ENCODE peak calls at places on chromosomes 1 and 21, in six cellular contexts. M is stomach, L is endothelial cell, Q is glutamatergic neuron, X is WTC11, Y is cardiac fibroblast. D is an unnamed sample.

GRCh38 chr1:198206292-198206691 is 49.5 kb downstream of the NEK7 start:
- DNase-seq in X (no peak), L (no peak), Y (no peak), Q (no peak), M (no peak), D (no peak)

GRCh38 chr1:52400131-52400530 is 4.1 kb downstream of the ORC1 start:
- DNase-seq in L (no peak), X (no peak), Q (no peak), Y (no peak), M (no peak), D (no peak)

GRCh38 chr1:227038401-227038800 is 98.3 kb downstream of the COQ8A start:
- DNase-seq in Y (peak), Q (no peak), M (no peak), L (no peak), X (no peak), D (no peak)

GRCh38 chr1:153363641-153364040 is 6.0 kb downstream of the S100A9 start:
- DNase-seq in L (no peak), Y (no peak), Q (no peak), M (no peak), X (no peak), D (no peak)

GRCh38 chr1:34199927-34200326 is 23.2 kb downstream of the C1orf94 start:
- DNase-seq in L (no peak), M (no peak), Q (no peak), Y (no peak), X (no peak), D (no peak)

GRCh38 chr1:151968058-151968457 is 25.6 kb downstream of the S100A10 start:
- DNase-seq in L (no peak), Q (no peak), Y (peak), X (peak), M (peak), D (no peak)

GRCh38 chr1:226549937-226550670 is 1.5 kb downstream of the STUM start:
- DNase-seq in L (peak), Q (peak), X (peak), Y (peak), M (peak), D (peak)

GRCh38 chr21:42165901-42166300 is 53.0 kb upstream of the ABCG1 start:
- DNase-seq in Q (no peak), M (peak), Y (no peak), L (no peak), X (no peak), D (no peak)

GRCh38 chr1:28983509-28984310 is 69.3 kb downstream of the EPB41 start:
- DNase-seq in X (peak), Y (no peak), M (peak), L (no peak), Q (peak), D (peak)

GRCh38 chr1:193971595-193971994 is 785.2 kb upstream of the B3GALT2 start:
- DNase-seq in Y (peak), Q (no peak), L (no peak), X (no peak), M (no peak), D (no peak)

GRCh38 chr1:18917071-18917799 is 14.9 kb upstream of the ALDH4A1 start:
- DNase-seq in X (no peak), Y (no peak), L (no peak), Q (no peak), M (no peak), D (no peak)

GRCh38 chr1:18954270-18955071 is 2.0 kb downstream of the IFFO2 start:
- DNase-seq in Q (no peak), M (no peak), Y (peak), L (peak), X (no peak), D (no peak)

GRCh38 chr21:36572091-36572490 is 92.2 kb upstream of the CLDN14 start:
- DNase-seq in M (no peak), L (no peak), Q (no peak), Y (no peak), X (no peak), D (no peak)

GRCh38 chr1:167631386-167631941 is 1.4 kb downstream of the RCSD1 start:
- DNase-seq in L (no peak), X (no peak), M (no peak), Y (no peak), Q (no peak), D (no peak)

GRCh38 chr1:155657463-155657862 is 31.1 kb downstream of the YY1AP1 start:
- DNase-seq in M (no peak), L (no peak), X (no peak), Q (no peak), Y (no peak), D (no peak)

GRCh38 chr1:112325504-112325903 is 70.5 kb upstream of the CTTNBP2NL start:
- DNase-seq in Y (no peak), M (no peak), X (peak), L (no peak), Q (peak), D (no peak)

DNA sequence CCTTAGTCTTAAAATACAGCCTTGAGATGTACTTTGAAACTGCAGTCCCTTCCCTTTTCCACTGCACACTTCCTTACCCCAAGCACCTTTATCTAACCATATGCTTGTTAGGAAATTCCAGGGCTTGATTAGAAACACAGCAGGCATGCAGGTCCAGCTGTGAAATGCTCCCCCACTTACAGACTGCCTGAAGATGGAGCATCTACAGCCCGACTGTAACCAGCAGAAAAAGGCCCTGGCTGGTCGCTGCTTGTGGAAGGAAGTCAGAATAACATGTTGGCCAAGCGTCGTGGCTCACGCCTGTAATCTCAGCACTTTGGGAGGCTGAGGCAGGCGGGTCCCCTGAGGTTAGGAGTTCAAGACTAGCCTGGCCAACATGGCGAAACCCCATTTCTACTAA is 37.2 kb downstream of the VN1R5 start:
- DNase-seq in L (no peak), X (no peak), Q (no peak), M (no peak), Y (peak), D (no peak)
- TF ChIP-seq CTCF in L (no peak), X (no peak), Q (no peak), M (no peak), Y (no peak), D (no peak)

GRCh38 chr1:15408890-15409399 is 743 bp upstream of the EFHD2 start:
- DNase-seq in Q (no peak), X (no peak), L (no peak), M (no peak), Y (no peak), D (no peak)

GRCh38 chr1:15410884-15411245 is 1.2 kb downstream of the EFHD2 start:
- DNase-seq in X (no peak), Y (no peak), L (no peak), Q (no peak), M (no peak), D (no peak)

GRCh38 chr1:15407579-15407978 is 2.1 kb upstream of the EFHD2 start:
- DNase-seq in M (no peak), L (no peak), X (no peak), Y (no peak), Q (no peak), D (no peak)

GRCh38 chr1:15410223-15410883 is 665 bp downstream of the EFHD2 start:
- DNase-seq in Y (no peak), X (no peak), L (no peak), Q (no peak), M (no peak), D (no peak)

DNA sequence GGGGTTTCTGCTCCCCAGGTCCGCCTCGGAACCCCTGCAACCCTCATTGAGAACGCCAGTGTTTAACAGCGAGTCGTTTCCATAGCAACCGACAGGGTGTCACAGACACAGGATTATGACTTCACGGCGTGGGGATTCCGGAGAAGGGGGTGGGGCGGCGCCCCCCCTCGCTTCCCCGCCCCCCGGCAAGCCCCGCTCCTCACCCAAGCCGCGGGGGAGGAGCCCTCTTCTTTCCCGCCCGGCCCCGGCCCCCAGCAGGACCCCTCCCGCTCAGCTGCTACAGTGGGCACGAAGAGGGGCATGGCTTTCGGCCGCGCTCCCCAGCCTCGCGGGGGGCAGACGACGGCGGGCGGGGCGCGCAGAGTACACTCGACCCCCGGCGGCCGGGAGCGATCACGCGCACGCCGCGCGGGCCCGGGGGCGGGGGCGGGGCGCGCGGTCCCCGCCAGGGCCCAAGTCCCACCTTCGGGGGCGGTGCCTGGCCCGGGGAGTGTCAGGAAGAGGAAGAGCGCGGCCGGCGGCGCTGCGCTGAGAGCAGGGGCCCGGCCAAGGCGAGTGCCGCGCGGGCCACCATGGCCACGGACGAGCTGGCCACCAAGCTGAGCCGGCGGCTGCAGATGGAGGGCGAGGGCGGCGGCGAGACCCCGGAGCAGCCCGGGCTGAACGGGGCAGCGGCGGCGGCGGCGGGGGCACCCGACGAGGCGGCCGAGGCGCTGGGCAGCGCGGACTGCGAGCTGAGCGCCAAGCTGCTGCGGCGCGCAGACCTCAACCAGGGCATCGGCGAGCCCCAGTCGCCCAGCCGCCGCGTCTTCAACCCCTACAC is at the start of gene EFHD2:
- DNase-seq in Q (peak), Y (peak), X (peak), L (peak), M (peak), D (peak)
- TF ChIP-seq CTCF in Q (no peak), Y (no peak), X (no peak), L (no peak), M (no peak), D (no peak)

GRCh38 chr1:211520641-211521040 is 28.7 kb upstream of the RD3 start:
- DNase-seq in L (no peak), Q (no peak), Y (peak), M (no peak), X (peak), D (no peak)
- TF ChIP-seq CTCF in L (no peak), Q (no peak), Y (no peak), M (no peak), X (no peak), D (no peak)

DNA sequence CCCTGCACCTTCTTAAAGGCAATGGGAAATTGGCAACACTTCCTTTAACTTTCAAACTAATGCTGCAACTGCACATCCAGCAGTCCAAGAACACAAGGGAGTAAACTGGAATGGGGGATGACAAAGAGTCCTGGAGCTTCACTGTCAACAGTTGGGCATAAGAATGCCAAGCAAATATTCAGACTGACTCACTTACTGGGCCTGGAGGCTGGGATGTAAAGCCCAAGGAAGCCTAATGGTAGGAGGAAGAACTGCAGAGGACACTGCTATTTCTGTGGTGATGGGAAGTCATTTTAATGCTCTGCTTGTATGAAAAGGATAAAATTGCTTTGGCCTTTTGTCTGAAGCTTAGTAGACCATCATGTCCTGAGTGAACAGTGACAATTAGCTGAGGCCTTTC is 15.7 kb upstream of the DMRTA2 start:
- DNase-seq in X (no peak), Q (no peak), Y (no peak), M (no peak), L (no peak), D (no peak)
- TF ChIP-seq CTCF in X (no peak), Q (no peak), Y (peak), M (no peak), L (peak), D (no peak)

GRCh38 chr1:55069280-55069679 is 29.9 kb downstream of the PCSK9 start:
- DNase-seq in Q (no peak), M (no peak), L (no peak), X (no peak), Y (no peak), D (no peak)

GRCh38 chr1:55073187-55073916 is 34.0 kb downstream of the PCSK9 start:
- DNase-seq in M (no peak), Y (no peak), Q (no peak), L (no peak), X (no peak), D (no peak)

GRCh38 chr1:55070291-55070690 is 30.9 kb downstream of the PCSK9 start:
- DNase-seq in M (no peak), Q (no peak), X (no peak), L (no peak), Y (no peak), D (no peak)

GRCh38 chr1:55070765-55071164 is 31.4 kb downstream of the PCSK9 start:
- DNase-seq in L (no peak), Y (no peak), Q (no peak), M (no peak), X (no peak), D (no peak)

GRCh38 chr1:55071477-55071876 is 32.1 kb downstream of the PCSK9 start:
- DNase-seq in L (peak), Q (no peak), Y (peak), M (no peak), X (peak), D (peak)
- TF ChIP-seq CTCF in L (no peak), Q (no peak), Y (peak), M (no peak), X (no peak), D (peak)

DNA sequence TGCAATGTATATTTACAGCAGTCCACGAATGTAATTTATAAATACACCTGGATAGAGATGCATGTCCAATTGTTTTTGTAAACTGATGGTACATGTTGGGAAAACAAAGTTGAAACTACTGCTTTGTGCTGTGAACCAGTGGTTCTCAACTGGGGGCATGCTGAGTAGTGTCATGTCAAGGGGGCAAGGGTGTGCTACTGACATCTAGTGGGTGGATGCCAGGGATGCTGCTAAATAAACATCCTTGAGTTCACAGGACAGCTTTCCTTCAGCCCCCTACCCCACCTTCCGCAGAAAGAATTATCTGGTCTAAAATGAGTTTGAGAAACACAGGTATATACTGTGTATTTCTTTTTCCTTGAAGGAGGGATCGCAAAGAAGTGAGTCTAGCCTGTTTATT is 95.9 kb downstream of the RASAL2 start:
- DNase-seq in Q (peak), L (peak), Y (peak), M (no peak), X (peak), D (no peak)
- TF ChIP-seq CTCF in Q (peak), L (peak), Y (peak), M (no peak), X (peak), D (peak)

GRCh38 chr1:97120821-97121220 is 399.2 kb downstream of the PTBP2 start:
- DNase-seq in X (no peak), Q (no peak), L (no peak), M (no peak), Y (no peak), D (no peak)
- TF ChIP-seq CTCF in X (no peak), Q (no peak), L (no peak), M (no peak), Y (no peak), D (no peak)

DNA sequence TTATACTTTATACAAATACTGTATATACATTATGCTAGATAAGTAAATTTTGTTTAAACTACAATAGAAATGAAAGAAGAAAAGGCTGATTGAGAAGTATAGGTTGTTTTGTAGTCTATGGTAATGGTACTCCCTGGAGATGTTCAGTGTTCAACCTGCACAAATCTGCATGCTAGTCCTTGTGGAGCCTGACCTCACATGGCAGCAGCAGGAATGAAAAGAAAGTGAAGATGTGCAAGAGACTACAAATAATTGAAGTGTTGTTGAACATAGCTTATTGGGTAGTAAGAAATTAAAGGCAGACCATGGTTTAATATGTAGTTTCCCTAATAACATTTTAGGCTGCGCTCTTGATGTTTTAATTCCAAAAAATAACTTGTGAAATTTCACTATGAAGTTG is 201.2 kb downstream of the TGFB2 start:
- DNase-seq in Y (peak), Q (no peak), L (no peak), M (no peak), X (no peak), D (no peak)
- TF ChIP-seq CTCF in Y (peak), Q (no peak), L (no peak), M (no peak), X (no peak), D (no peak)

GRCh38 chr1:46368781-46369180 is 25.3 kb upstream of the FAAH start:
- DNase-seq in M (no peak), L (no peak), Q (no peak), X (no peak), Y (no peak), D (no peak)

GRCh38 chr1:46370214-46370633 is 23.9 kb upstream of the FAAH start:
- DNase-seq in Q (no peak), Y (peak), L (no peak), X (no peak), M (peak), D (no peak)

GRCh38 chr1:46369542-46370213 is 24.4 kb upstream of the FAAH start:
- DNase-seq in Q (no peak), M (no peak), X (no peak), L (no peak), Y (peak), D (no peak)

GRCh38 chr1:46367072-46367471 is 26.5 kb downstream of the NSUN4 start:
- DNase-seq in Y (no peak), L (no peak), X (no peak), M (no peak), Q (no peak), D (no peak)

DNA sequence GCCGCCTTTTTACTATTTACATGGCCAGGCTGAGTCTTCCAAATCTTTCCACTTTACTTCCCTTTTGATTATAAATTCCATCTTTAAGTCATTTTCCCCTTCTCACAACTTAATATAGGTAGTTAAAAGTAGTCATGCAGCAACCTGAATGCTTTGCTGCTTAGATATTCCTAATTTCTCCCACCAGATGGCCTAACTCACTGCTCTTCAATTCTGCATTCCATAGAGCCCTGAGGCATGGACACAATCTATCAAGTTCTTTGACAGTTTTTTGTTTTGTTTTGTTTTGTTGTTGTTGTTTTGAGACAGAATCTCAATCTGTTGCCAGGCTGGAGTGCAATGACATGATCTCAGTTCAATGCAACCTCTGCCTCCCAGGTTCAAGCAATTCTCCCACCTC is 21.7 kb upstream of the FAAH start:
- DNase-seq in Q (no peak), X (no peak), M (no peak), L (no peak), Y (no peak), D (no peak)
- TF ChIP-seq CTCF in Q (no peak), X (no peak), M (no peak), L (no peak), Y (no peak), D (no peak)

D was measured in neural crest cell.